ENCODE peak calls at places on chromosomes 11 and 22, in four cellular contexts. One of them, this sample, is unnamed.

GRCh38 chr11:67592880-67593624 is 9.4 kb downstream of the GSTP1 start:
- DNase-seq in K562: no peak
- DNase-seq in HepG2: no peak
- DNase-seq in H1: peak
- DNase-seq in this sample: no peak

GRCh38 chr11:68096962-68097361 is 24.2 kb downstream of the CHKA start:
- DNase-seq in K562: no peak
- DNase-seq in HepG2: no peak
- DNase-seq in H1: no peak
- DNase-seq in this sample: no peak

GRCh38 chr11:35478411-35479139 is 46.8 kb downstream of the PAMR1 start:
- DNase-seq in K562: no peak
- DNase-seq in HepG2: no peak
- DNase-seq in H1: no peak
- DNase-seq in this sample: no peak

GRCh38 chr11:114354076-114354475 is 46.2 kb downstream of the C11orf71 start:
- DNase-seq in K562: peak
- DNase-seq in HepG2: no peak
- DNase-seq in H1: no peak
- DNase-seq in this sample: no peak

GRCh38 chr11:75330279-75330678 is 21.2 kb downstream of the ARRB1 start:
- DNase-seq in K562: no peak
- DNase-seq in HepG2: no peak
- DNase-seq in H1: no peak
- DNase-seq in this sample: no peak

GRCh38 chr22:50269573-50270301 is 443 bp downstream of the MAPK11 start:
- DNase-seq in K562: peak
- DNase-seq in HepG2: no peak
- DNase-seq in H1: no peak
- DNase-seq in this sample: no peak

GRCh38 chr11:35365961-35366360 is 53.4 kb downstream of the SLC1A2 start:
- DNase-seq in K562: no peak
- DNase-seq in HepG2: no peak
- DNase-seq in H1: no peak
- DNase-seq in this sample: no peak

GRCh38 chr11:131841028-131841427 is 470.6 kb downstream of the NTM start:
- DNase-seq in K562: no peak
- DNase-seq in HepG2: no peak
- DNase-seq in H1: no peak
- DNase-seq in this sample: no peak

GRCh38 chr22:26672060-26672471 is 14.7 kb downstream of the MIAT start:
- DNase-seq in K562: no peak
- DNase-seq in HepG2: no peak
- DNase-seq in H1: no peak
- DNase-seq in this sample: no peak

GRCh38 chr11:78796956-78797355 is 222.3 kb upstream of the NARS2 start:
- DNase-seq in K562: no peak
- DNase-seq in HepG2: no peak
- DNase-seq in H1: no peak
- DNase-seq in this sample: no peak

GRCh38 chr11:84164722-84165121 is 878.6 kb upstream of the CCDC90B start:
- DNase-seq in K562: no peak
- DNase-seq in HepG2: no peak
- DNase-seq in H1: no peak
- DNase-seq in this sample: no peak

GRCh38 chr11:1499261-1499890 is 12.8 kb upstream of the MOB2 start:
- DNase-seq in K562: no peak
- DNase-seq in HepG2: no peak
- DNase-seq in H1: no peak
- DNase-seq in this sample: no peak

GRCh38 chr11:16612801-16613400 is 125.5 kb upstream of the C11orf58 start:
- DNase-seq in K562: no peak
- DNase-seq in HepG2: no peak
- DNase-seq in H1: no peak
- DNase-seq in this sample: no peak

GRCh38 chr11:23095650-23096049 is 235.4 kb upstream of the CCDC179 start:
- DNase-seq in K562: no peak
- DNase-seq in HepG2: no peak
- DNase-seq in H1: no peak
- DNase-seq in this sample: no peak

GRCh38 chr11:61066645-61067044 is 35.6 kb upstream of the CD5 start:
- DNase-seq in K562: no peak
- DNase-seq in HepG2: no peak
- DNase-seq in H1: no peak
- DNase-seq in this sample: no peak

GRCh38 chr11:30128269-30128932 is 102.4 kb upstream of the FSHB start:
- DNase-seq in K562: peak
- DNase-seq in HepG2: peak
- DNase-seq in H1: no peak
- DNase-seq in this sample: no peak

GRCh38 chr11:126318642-126319373 is 14.9 kb downstream of the DCPS start:
- DNase-seq in K562: no peak
- DNase-seq in HepG2: no peak
- DNase-seq in H1: no peak
- DNase-seq in this sample: peak

GRCh38 chr11:34451053-34451452 is 12.3 kb downstream of the CAT start:
- DNase-seq in K562: no peak
- DNase-seq in HepG2: no peak
- DNase-seq in H1: no peak
- DNase-seq in this sample: no peak

GRCh38 chr22:50734986-50735738 is 2.8 kb upstream of the ACR start:
- DNase-seq in K562: no peak
- DNase-seq in HepG2: no peak
- DNase-seq in H1: no peak
- DNase-seq in this sample: no peak

GRCh38 chr22:37079668-37080171 is 28.2 kb downstream of the KCTD17 start:
- DNase-seq in K562: no peak
- DNase-seq in HepG2: no peak
- DNase-seq in H1: no peak
- DNase-seq in this sample: no peak

GRCh38 chr11:134026655-134027343 is 42.1 kb upstream of the JAM3 start:
- DNase-seq in K562: no peak
- DNase-seq in HepG2: no peak
- DNase-seq in H1: no peak
- DNase-seq in this sample: no peak

GRCh38 chr22:20782083-20782482 is 8.2 kb downstream of the SERPIND1 start:
- DNase-seq in K562: no peak
- DNase-seq in HepG2: no peak
- DNase-seq in H1: no peak
- DNase-seq in this sample: no peak

GRCh38 chr11:119832536-119832935 is 103.5 kb upstream of the NECTIN1 start:
- DNase-seq in K562: no peak
- DNase-seq in HepG2: peak
- DNase-seq in H1: no peak
- DNase-seq in this sample: no peak
- TF ChIP-seq HDAC6 in K562: no peak
- TF ChIP-seq HDAC6 in HepG2: no peak
- TF ChIP-seq HDAC6 in H1: no peak
- TF ChIP-seq HDAC6 in this sample: no peak

DNA sequence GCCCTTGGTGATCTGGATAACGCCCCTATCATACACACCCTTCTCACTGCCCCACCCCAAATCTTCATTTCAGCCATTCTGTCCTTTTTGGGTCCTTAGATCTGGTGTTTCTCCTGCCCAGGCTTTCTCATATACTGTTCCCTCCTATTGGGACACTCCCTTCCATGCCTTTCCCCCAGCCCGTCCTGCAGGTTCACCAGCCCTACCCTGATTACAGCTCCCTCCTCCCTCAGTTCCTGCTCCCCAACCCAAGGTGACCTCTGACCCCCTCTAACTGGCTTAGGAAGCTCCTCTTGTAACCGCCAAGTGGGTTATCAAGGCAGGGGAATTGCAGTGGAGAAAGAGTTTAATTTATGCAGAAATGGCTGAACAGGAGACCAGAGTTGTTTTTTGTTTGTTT is 13.0 kb downstream of the MTFP1 start:
- DNase-seq in K562: no peak
- DNase-seq in HepG2: no peak
- DNase-seq in H1: no peak
- DNase-seq in this sample: no peak
- TF ChIP-seq EZH2 in K562: no peak
- TF ChIP-seq EZH2 in HepG2: no peak
- TF ChIP-seq EZH2 in H1: no peak
- TF ChIP-seq EZH2 in this sample: no peak

GRCh38 chr22:29078869-29079207 is 6.0 kb downstream of the KREMEN1 start:
- DNase-seq in K562: no peak
- DNase-seq in HepG2: no peak
- DNase-seq in H1: no peak
- DNase-seq in this sample: no peak

GRCh38 chr22:29078036-29078868 is 5.4 kb downstream of the KREMEN1 start:
- DNase-seq in K562: no peak
- DNase-seq in HepG2: no peak
- DNase-seq in H1: no peak
- DNase-seq in this sample: no peak

GRCh38 chr22:29081499-29082236 is 8.8 kb downstream of the KREMEN1 start:
- DNase-seq in K562: no peak
- DNase-seq in HepG2: no peak
- DNase-seq in H1: no peak
- DNase-seq in this sample: no peak

GRCh38 chr22:29079218-29079901 is 6.5 kb downstream of the KREMEN1 start:
- DNase-seq in K562: no peak
- DNase-seq in HepG2: no peak
- DNase-seq in H1: no peak
- DNase-seq in this sample: no peak

GRCh38 chr22:29080061-29080975 is 7.5 kb downstream of the KREMEN1 start:
- DNase-seq in K562: no peak
- DNase-seq in HepG2: no peak
- DNase-seq in H1: no peak
- DNase-seq in this sample: no peak
- TF ChIP-seq HDAC6 in K562: no peak
- TF ChIP-seq HDAC6 in HepG2: no peak
- TF ChIP-seq HDAC6 in H1: no peak
- TF ChIP-seq HDAC6 in this sample: no peak

GRCh38 chr11:122977455-122978302 is 4.0 kb downstream of the BSX start:
- DNase-seq in K562: no peak
- DNase-seq in HepG2: no peak
- DNase-seq in H1: peak
- DNase-seq in this sample: no peak

GRCh38 chr11:122981388-122982264 is at the start of gene BSX:
- DNase-seq in K562: peak
- DNase-seq in HepG2: peak
- DNase-seq in H1: peak
- DNase-seq in this sample: no peak

GRCh38 chr11:122978303-122978620 is 3.4 kb downstream of the BSX start:
- DNase-seq in K562: no peak
- DNase-seq in HepG2: no peak
- DNase-seq in H1: peak
- DNase-seq in this sample: no peak

GRCh38 chr11:122979103-122979814 is 2.4 kb downstream of the BSX start:
- DNase-seq in K562: no peak
- DNase-seq in HepG2: no peak
- DNase-seq in H1: peak
- DNase-seq in this sample: no peak

DNA sequence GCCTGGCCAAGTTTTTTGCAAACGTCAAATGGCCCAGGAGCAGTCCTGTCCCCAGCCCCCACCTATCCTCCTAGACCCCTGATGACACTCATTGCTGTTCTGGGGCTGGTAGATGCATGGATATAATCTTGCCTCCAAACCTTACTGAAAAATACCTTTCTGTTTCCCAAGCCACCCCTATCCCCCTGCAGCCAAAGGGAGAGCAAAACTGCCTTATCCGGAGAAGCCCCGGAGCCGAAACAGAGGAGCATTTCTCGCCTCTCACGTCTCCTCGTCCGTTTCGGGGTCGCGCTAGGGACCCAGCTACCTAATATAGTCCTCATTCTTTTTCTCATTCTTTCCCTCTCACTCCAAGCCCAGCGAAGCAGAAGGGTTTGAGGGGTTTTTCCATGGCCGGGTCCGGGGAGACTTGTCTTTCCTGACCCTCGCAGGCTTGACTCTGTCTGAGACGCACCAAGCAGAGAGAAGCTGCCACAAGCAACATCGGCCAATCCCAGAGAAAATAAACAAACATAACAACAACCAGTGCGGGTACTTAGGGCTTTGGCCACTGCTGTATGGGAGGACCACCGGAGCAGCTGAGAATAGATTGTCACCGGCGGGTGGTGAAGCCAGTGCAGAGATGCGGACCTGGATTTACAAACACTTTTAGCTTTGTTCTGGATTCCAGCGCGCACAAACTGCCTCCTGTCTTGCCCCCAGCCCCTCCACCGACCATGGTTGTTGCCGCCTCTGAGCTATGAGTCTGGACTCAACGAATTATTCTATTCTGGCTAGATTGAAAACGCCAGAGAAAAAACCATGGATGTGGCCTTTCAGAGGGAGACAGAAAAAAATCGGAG is 1.6 kb downstream of the BSX start:
- DNase-seq in K562: no peak
- DNase-seq in HepG2: no peak
- DNase-seq in H1: peak
- DNase-seq in this sample: no peak
- TF ChIP-seq EZH2 in K562: no peak
- TF ChIP-seq EZH2 in HepG2: no peak
- TF ChIP-seq EZH2 in H1: peak
- TF ChIP-seq EZH2 in this sample: no peak

DNA sequence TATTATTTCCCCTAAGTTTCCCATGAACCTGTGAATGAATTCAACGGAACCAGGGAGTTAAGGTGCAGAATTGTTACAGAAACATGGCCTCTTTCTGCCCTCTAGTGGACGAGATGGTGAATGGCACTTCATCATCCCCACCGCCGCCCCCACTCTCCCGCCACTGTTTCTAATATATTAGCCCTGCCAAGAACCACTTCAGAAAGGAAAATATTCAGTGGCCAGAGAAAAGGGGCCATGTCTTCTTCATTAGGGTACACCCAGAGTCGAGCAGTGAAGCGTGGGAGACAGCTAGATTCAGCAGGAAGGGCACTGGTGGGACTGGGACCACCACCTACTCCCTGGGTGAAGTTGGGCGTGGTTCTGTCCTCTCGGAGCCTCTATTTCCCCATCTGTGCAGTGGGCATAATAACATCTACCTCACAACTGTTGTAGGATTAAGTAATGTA is 46.4 kb upstream of the SYT13 start:
- DNase-seq in K562: peak
- DNase-seq in HepG2: peak
- DNase-seq in H1: peak
- DNase-seq in this sample: no peak
- TF ChIP-seq HDAC6 in K562: no peak
- TF ChIP-seq HDAC6 in HepG2: no peak
- TF ChIP-seq HDAC6 in H1: no peak
- TF ChIP-seq HDAC6 in this sample: no peak